ENCODE peak calls at places on chromosomes 3 and 15, in four cellular contexts. N is sigmoid colon, T is A549, B is tibial nerve. D is an unnamed sample.

GRCh38 chr3:76954412-76954811 is 85.5 kb upstream of the ROBO2 start:
- DNase-seq in N (no peak), T (no peak), B (no peak), D (no peak)

GRCh38 chr3:108623504-108623903 is 34.0 kb downstream of the DZIP3 start:
- DNase-seq in N (no peak), T (no peak), B (no peak), D (no peak)

GRCh38 chr15:38378162-38378560 is 75.8 kb upstream of the FAM98B start:
- DNase-seq in N (peak), T (no peak), B (peak), D (peak)

GRCh38 chr3:25246921-25247320 is 181.1 kb upstream of the RARB start:
- DNase-seq in N (no peak), T (no peak), B (no peak), D (no peak)

GRCh38 chr3:156150434-156151066 is 30.2 kb downstream of the KCNAB1 start:
- DNase-seq in N (peak), T (peak), B (peak), D (peak)

GRCh38 chr3:195542261-195542660 is 864 bp downstream of the PPP1R2 start:
- DNase-seq in N (no peak), T (no peak), B (no peak), D (no peak)

GRCh38 chr3:171018151-171018935 is 8.2 kb downstream of the SLC2A2 start:
- DNase-seq in N (no peak), T (no peak), B (no peak), D (no peak)

GRCh38 chr3:54014067-54014466 is 108.3 kb upstream of the CACNA2D3 start:
- DNase-seq in N (no peak), T (no peak), B (no peak), D (no peak)

GRCh38 chr3:18738393-18739097 is 313.4 kb upstream of the SATB1 start:
- DNase-seq in N (no peak), T (no peak), B (no peak), D (no peak)

GRCh38 chr15:70853855-70854668 is at the start of gene LARP6:
- DNase-seq in N (peak), T (peak), B (no peak), D (peak)

GRCh38 chr15:56185980-56186379 is 57.7 kb downstream of the RFX7 start:
- DNase-seq in N (no peak), T (no peak), B (no peak), D (no peak)

GRCh38 chr15:73679964-73680363 is 4.2 kb upstream of the CD276 start:
- DNase-seq in N (no peak), T (no peak), B (no peak), D (no peak)

GRCh38 chr15:57769266-57769665 is 62.8 kb downstream of the POLR2M start:
- DNase-seq in N (peak), T (no peak), B (peak), D (no peak)

GRCh38 chr15:85825719-85826118 is 31.0 kb upstream of the KLHL25 start:
- DNase-seq in N (no peak), T (no peak), B (no peak), D (no peak)

GRCh38 chr3:126678691-126679317 is 23.9 kb upstream of the TXNRD3 start:
- DNase-seq in N (no peak), T (no peak), B (no peak), D (no peak)

GRCh38 chr15:99976000-99976399 is 242.8 kb upstream of the LYSMD4 start:
- DNase-seq in N (no peak), T (no peak), B (no peak), D (no peak)

GRCh38 chr3:194265505-194265892 is 85.6 kb downstream of the CPN2 start:
- DNase-seq in N (peak), T (no peak), B (peak), D (peak)

GRCh38 chr3:134898315-134898714 is 103.3 kb downstream of the EPHB1 start:
- DNase-seq in N (no peak), T (no peak), B (no peak), D (no peak)

GRCh38 chr15:88700716-88701115 is 61.9 kb downstream of the ISG20 start:
- DNase-seq in N (no peak), T (no peak), B (no peak), D (no peak)

GRCh38 chr15:78208887-78209645 is 25.3 kb downstream of the ACSBG1 start:
- DNase-seq in N (no peak), T (no peak), B (no peak), D (no peak)

GRCh38 chr3:150876866-150877265 is 28.4 kb downstream of the MINDY4B start:
- DNase-seq in N (no peak), T (no peak), B (no peak), D (no peak)
- TF ChIP-seq EP300 in N (no peak), T (no peak), B (no peak), D (no peak)

DNA sequence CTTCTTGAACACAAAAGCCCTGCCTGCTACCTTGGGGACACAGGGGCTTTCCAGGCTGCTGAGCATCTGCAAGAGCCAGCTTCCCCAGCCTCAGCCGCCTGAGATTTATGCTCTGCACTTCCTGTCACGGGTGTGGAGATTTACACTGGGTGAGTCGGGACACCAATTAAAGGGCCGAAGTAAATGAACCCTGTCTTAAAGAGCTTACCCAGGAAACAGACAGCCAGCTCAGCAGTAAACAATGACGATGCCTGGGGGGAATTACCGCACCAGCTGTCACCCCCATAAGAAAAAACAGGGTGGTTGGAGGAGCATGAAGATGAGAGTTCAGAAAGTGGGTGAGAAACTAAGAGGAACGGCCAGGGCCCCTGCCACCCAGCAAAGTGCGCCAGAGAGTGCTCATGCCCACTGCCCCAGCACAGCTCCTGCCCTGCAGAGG is 37.5 kb upstream of the IQSEC1 start:
- DNase-seq in N (no peak), T (no peak), B (peak), D (no peak)
- TF ChIP-seq EP300 in N (no peak), T (no peak), B (no peak), D (no peak)

DNA sequence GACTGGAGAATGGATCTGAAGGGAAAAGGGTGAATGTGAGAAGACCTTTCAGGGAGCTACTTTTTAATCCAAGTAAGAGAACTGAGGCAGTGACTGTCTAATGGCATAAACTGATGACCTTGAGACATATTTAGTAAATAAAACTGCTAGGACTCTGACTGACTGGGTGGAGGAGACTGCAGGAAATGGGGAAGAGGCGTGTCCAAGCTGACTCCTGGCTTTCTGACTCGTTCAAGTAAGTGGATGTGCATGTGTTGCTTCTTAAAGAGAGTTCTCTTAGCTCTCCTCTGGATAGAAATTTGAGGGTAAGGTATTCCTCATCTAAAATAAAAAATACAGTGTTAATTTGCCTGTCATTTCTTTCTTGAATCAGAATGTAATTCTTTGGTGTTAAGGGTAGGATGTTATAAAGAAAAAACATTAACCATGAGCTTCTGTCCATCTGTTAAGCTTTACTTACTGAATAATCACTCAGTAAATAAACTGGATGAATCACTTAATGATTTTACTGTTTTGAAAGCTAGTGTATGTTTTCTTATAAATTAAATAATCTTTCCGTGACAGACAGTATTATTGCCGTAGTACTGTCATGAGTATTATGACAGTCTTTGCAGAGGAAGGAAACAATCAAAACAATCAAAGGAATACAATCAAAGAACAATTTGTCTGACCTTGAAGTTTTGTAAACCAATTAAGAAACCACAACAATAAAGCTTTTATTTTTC is 58.4 kb upstream of the CFAP20DC start:
- DNase-seq in N (no peak), T (no peak), B (no peak), D (no peak)
- TF ChIP-seq EP300 in N (no peak), T (no peak), B (no peak), D (no peak)

DNA sequence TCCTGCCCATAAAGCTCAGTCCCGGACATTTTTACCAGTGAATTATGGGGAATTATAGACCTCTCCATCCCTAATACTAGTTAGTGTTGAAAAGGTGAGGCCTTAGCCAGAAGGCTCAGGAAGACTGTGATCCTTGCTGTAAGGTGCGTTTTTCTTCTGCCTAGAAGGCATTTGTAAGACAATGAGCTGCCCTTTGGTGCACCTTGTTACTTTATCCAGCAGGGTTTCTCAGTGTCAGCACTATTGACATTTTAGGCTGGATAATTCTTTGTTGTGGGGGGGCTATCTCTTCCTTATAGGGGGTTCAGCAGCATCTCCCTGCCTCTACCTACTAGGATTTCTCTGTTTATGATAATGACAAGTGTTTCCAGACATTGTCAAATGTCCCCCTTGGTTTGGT is 108.1 kb upstream of the ABHD17C start:
- DNase-seq in N (peak), T (no peak), B (no peak), D (no peak)
- TF ChIP-seq EP300 in N (no peak), T (no peak), B (no peak), D (no peak)

GRCh38 chr3:123400169-123400568 is 48.7 kb downstream of the ADCY5 start:
- DNase-seq in N (no peak), T (no peak), B (no peak), D (no peak)
- TF ChIP-seq EP300 in N (no peak), T (no peak), B (no peak), D (no peak)

GRCh38 chr3:172846706-172847105 is 96.2 kb downstream of the ECT2 start:
- DNase-seq in N (no peak), T (no peak), B (no peak), D (no peak)
- TF ChIP-seq EP300 in N (no peak), T (no peak), B (no peak), D (no peak)

DNA sequence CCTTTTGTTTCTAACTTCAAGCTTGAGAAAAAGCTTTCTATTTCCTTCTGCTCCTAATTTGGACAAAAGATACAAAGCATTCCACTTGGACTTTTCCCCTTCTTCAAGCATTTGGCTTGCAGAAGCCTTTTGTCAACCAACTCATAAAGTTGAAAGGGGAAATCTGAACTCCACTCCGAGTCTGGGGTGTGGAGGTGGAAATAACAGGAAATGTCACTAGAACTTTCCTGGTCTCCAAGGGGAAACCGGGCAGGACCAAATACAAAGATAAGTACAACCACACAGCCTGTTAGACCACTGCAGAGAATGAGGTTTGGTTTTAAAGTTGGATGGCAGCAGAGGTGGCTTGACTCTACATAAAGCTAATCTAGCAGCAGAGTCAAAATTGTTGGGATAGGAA is 4.2 kb upstream of the C3orf80 start:
- DNase-seq in N (no peak), T (no peak), B (no peak), D (no peak)
- TF ChIP-seq EP300 in N (no peak), T (no peak), B (no peak), D (no peak)